ENCODE peak calls at places on chromosomes 5 and 9, in four cellular contexts. F, G, X and R are unnamed samples.

GRCh38 chr5:859798-860296 is 9.1 kb upstream of the ZDHHC11 start:
- DNase-seq in G (no peak), X (no peak), F (no peak), R (no peak)

GRCh38 chr5:150662731-150663516 is 1.9 kb downstream of the MYOZ3 start:
- DNase-seq in F (no peak), G (no peak), X (no peak), R (no peak)

GRCh38 chr9:72356019-72356653 is 8.9 kb downstream of the ZFAND5 start:
- DNase-seq in X (no peak), G (no peak), F (no peak), R (no peak)

GRCh38 chr5:172443441-172444109 is 10.8 kb downstream of the SH3PXD2B start:
- DNase-seq in F (no peak), X (no peak), G (peak; percentile 65), R (no peak)

GRCh38 chr5:60489856-60490255 is 210.1 kb downstream of the DEPDC1B start:
- DNase-seq in F (no peak), X (no peak), G (no peak), R (peak; percentile 31)

GRCh38 chr5:68216737-68217231 is 1.2 kb downstream of the PIK3R1 start:
- DNase-seq in G (no peak), F (no peak), X (no peak), R (no peak)

GRCh38 chr5:135813758-135814157 is 20.7 kb upstream of the SLC25A48 start:
- DNase-seq in G (no peak), X (no peak), F (no peak), R (no peak)

GRCh38 chr5:28734396-28734795 is 1696.0 kb upstream of the CDH9 start:
- DNase-seq in G (no peak), F (no peak), X (no peak), R (no peak)

GRCh38 chr9:121620777-121621437 is 30.5 kb upstream of the DAB2IP start:
- DNase-seq in G (peak; percentile 58), X (no peak), F (peak; percentile 74), R (peak; percentile 41)

GRCh38 chr5:98341038-98341710 is 432.3 kb upstream of the RGMB start:
- DNase-seq in G (no peak), F (no peak), X (no peak), R (no peak)

GRCh38 chr5:113271753-113272454 is 162.9 kb downstream of the TSSK1B start:
- DNase-seq in X (no peak), G (no peak), F (no peak), R (no peak)

GRCh38 chr9:115972362-115972761 is 181.2 kb upstream of the PAPPA start:
- DNase-seq in G (no peak), X (no peak), F (no peak), R (no peak)

GRCh38 chr5:134026521-134027202 is 21.9 kb upstream of the VDAC1 start:
- DNase-seq in F (peak; percentile 74), X (no peak), G (peak; percentile 69), R (peak; percentile 75)

GRCh38 chr5:90940227-90940995 is 381.8 kb downstream of the ADGRV1 start:
- DNase-seq in X (peak; percentile 73), G (peak; percentile 9), F (peak; percentile 65), R (no peak)

GRCh38 chr5:132009706-132010405 is 1.6 kb downstream of the ACSL6 start:
- DNase-seq in X (no peak), F (peak; percentile 4), G (no peak), R (no peak)

GRCh38 chr9:105093685-105094084 is 150.8 kb upstream of the SLC44A1 start:
- DNase-seq in X (no peak), F (no peak), G (no peak), R (no peak)

GRCh38 chr9:91496351-91496750 is 72.7 kb upstream of the NFIL3 start:
- DNase-seq in G (no peak), X (no peak), F (no peak), R (no peak)

GRCh38 chr9:93085676-93086075 is 10.3 kb upstream of the CARD19 start:
- DNase-seq in X (no peak), F (no peak), G (no peak), R (no peak)

GRCh38 chr5:76367623-76368366 is 35.3 kb upstream of the IQGAP2 start:
- DNase-seq in X (peak; percentile 44), F (no peak), G (peak; percentile 42), R (no peak)

GRCh38 chr5:109656829-109657228 is 32.9 kb upstream of the MAN2A1 start:
- DNase-seq in G (peak; percentile 80), F (no peak), X (no peak), R (no peak)

GRCh38 chr5:147578228-147579024 is 68.6 kb upstream of the DPYSL3 start:
- DNase-seq in X (no peak), G (peak; percentile 13), F (no peak), R (peak; percentile 41)

GRCh38 chr5:115930630-115931337 is 31.5 kb upstream of the LVRN start:
- DNase-seq in X (no peak), G (no peak), F (no peak), R (no peak)

GRCh38 chr5:124583469-124584350 is 162.7 kb downstream of the ZNF608 start:
- DNase-seq in G (peak; percentile 77), X (peak; percentile 89), F (no peak), R (peak; percentile 65)

GRCh38 chr5:32506809-32507208 is 62.3 kb upstream of the ZFR start:
- DNase-seq in X (no peak), F (no peak), G (no peak), R (no peak)

GRCh38 chr9:78320030-78320693 is 23.2 kb downstream of the PSAT1 start:
- DNase-seq in G (no peak), F (no peak), X (no peak), R (no peak)

GRCh38 chr9:5408596-5408995 is 29.1 kb downstream of the PLGRKT start:
- DNase-seq in F (no peak), X (no peak), G (no peak), R (no peak)

GRCh38 chr5:172403191-172403794 is 51.0 kb downstream of the SH3PXD2B start:
- DNase-seq in F (peak; percentile 42), G (no peak), X (no peak), R (no peak)

GRCh38 chr9:13278368-13279246 is 885 bp downstream of the MPDZ start:
- DNase-seq in G (peak; percentile 52), F (peak; percentile 44), X (no peak), R (peak; percentile 37)

GRCh38 chr9:109499631-109500120 is 1.6 kb upstream of the PTPN3 start:
- DNase-seq in X (no peak), G (no peak), F (peak; percentile 63), R (peak; percentile 45)

GRCh38 chr9:131709741-131710499 is 30.0 kb downstream of the RAPGEF1 start:
- DNase-seq in F (no peak), X (peak; percentile 77), G (no peak), R (no peak)

GRCh38 chr9:127061411-127061810 is 61.0 kb downstream of the ANGPTL2 start:
- DNase-seq in F (no peak), G (no peak), X (no peak), R (no peak)

GRCh38 chr5:69271376-69271775 is 36.7 kb downstream of the CDK7 start:
- DNase-seq in G (peak; percentile 51), X (no peak), F (no peak), R (no peak)

GRCh38 chr5:131973089-131973712 is 27.7 kb upstream of the MEIKIN start:
- DNase-seq in X (no peak), G (no peak), F (no peak), R (no peak)

GRCh38 chr9:131773911-131774379 is 34.1 kb upstream of the RAPGEF1 start:
- DNase-seq in G (peak; percentile 73), X (no peak), F (peak; percentile 67), R (peak; percentile 41)

GRCh38 chr5:166370928-166371690 is 1920.3 kb upstream of the WWC1 start:
- DNase-seq in X (no peak), G (no peak), F (no peak), R (no peak)

GRCh38 chr5:12488161-12488560 is 583.9 kb upstream of the CTNND2 start:
- DNase-seq in F (no peak), G (no peak), X (no peak), R (no peak)

GRCh38 chr5:137272831-137273230 is 226.3 kb downstream of the SPOCK1 start:
- DNase-seq in F (no peak), X (no peak), G (no peak), R (no peak)

GRCh38 chr5:180143656-180144364 is 65.2 kb downstream of the RASGEF1C start:
- DNase-seq in F (no peak), G (no peak), X (no peak), R (no peak)
- TF ChIP-seq NR2C2 in F (no peak), G (no peak), X (no peak), R (no peak)

GRCh38 chr9:87887151-87887505 is 4.5 kb downstream of the SPATA31E1 start:
- DNase-seq in X (no peak), G (no peak), F (no peak), R (no peak)

GRCh38 chr9:87888501-87888900 is 5.8 kb downstream of the SPATA31E1 start:
- DNase-seq in X (no peak), F (no peak), G (no peak), R (no peak)

GRCh38 chr9:87886210-87887150 is 3.8 kb downstream of the SPATA31E1 start:
- DNase-seq in X (no peak), G (no peak), F (no peak), R (no peak)

GRCh38 chr9:87889065-87889881 is 6.6 kb downstream of the SPATA31E1 start:
- DNase-seq in G (no peak), X (no peak), F (no peak), R (no peak)

GRCh38 chr9:87887661-87888480 is 5.2 kb downstream of the SPATA31E1 start:
- DNase-seq in G (no peak), F (no peak), X (no peak), R (no peak)
- TF ChIP-seq NR2C2 in G (no peak), F (no peak), X (no peak), R (no peak)

GRCh38 chr5:36395260-36395659 is 93.6 kb upstream of the RANBP3L start:
- DNase-seq in X (no peak), G (no peak), F (no peak), R (no peak)

GRCh38 chr5:36398137-36398536 is 96.4 kb upstream of the RANBP3L start:
- DNase-seq in G (peak; percentile 43), X (no peak), F (no peak), R (peak; percentile 20)

GRCh38 chr5:36392818-36393217 is 91.1 kb upstream of the RANBP3L start:
- DNase-seq in F (no peak), X (no peak), G (no peak), R (no peak)

GRCh38 chr5:36393656-36394438 is 92.1 kb upstream of the RANBP3L start:
- DNase-seq in X (no peak), G (no peak), F (no peak), R (no peak)

DNA sequence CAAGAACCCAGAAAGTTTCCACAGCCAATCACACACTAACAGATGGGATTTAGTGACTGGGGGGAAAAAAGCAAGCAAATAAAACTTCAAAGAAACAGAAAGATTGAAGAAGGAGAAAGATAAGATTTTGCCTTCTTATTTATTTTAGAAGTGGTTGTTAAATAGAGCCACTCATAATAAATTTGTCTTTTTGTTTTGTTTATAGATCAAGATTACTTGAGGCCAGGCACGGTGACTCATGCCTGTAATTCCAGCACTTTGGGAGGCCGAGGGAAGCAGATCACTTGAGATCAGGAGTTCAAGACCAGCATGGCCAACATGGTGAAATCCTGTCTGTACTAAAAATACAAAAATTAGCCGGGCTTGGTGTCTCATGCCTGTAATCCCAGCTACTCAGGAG is 94.9 kb upstream of the RANBP3L start:
- DNase-seq in X (no peak), G (no peak), F (no peak), R (peak; percentile 35)
- TF ChIP-seq NR2C2 in X (no peak), G (no peak), F (no peak), R (no peak)

GRCh38 chr9:88745281-88746001 is 210.5 kb downstream of the NXNL2 start:
- DNase-seq in X (no peak), G (no peak), F (no peak), R (no peak)
- TF ChIP-seq NR2C2 in X (no peak), G (no peak), F (no peak), R (no peak)

GRCh38 chr9:113501129-113501686 is 37.7 kb downstream of the RGS3 start:
- DNase-seq in X (no peak), G (no peak), F (peak; percentile 69), R (no peak)
- TF ChIP-seq NR2C2 in X (no peak), G (no peak), F (no peak), R (no peak)